ENCODE peak calls at places on chromosomes 3 and 15, in six cellular contexts. Z is thoracic aorta, D is tibial artery, B is psoas muscle, L is astrocyte, I is hepatocyte. Q is an unnamed sample.

GRCh38 chr3:45948409-45948808 is 5.1 kb downstream of the CXCR6 start:
- DNase-seq in Z (no peak), D (no peak), B (no peak), L (peak; percentile 82), I (no peak), Q (no peak)

GRCh38 chr3:116057403-116058006 is 387.8 kb downstream of the LSAMP start:
- DNase-seq in Z (no peak), D (no peak), B (no peak), L (peak; percentile 77), I (no peak), Q (no peak)

GRCh38 chr3:155753038-155753647 is 8.3 kb upstream of the PLCH1 start:
- DNase-seq in Z (no peak), D (no peak), B (no peak), L (no peak), I (peak; percentile 50), Q (peak; percentile 50)

GRCh38 chr3:193595939-193596487 is 3.0 kb downstream of the OPA1 start:
- DNase-seq in Z (no peak), D (no peak), B (no peak), L (no peak), I (no peak), Q (no peak)

GRCh38 chr15:94168250-94168649 is 63.1 kb upstream of the MCTP2 start:
- DNase-seq in Z (no peak), D (no peak), B (no peak), L (no peak), I (no peak), Q (no peak)

GRCh38 chr3:13828501-13828900 is 51.4 kb downstream of the WNT7A start:
- DNase-seq in Z (no peak), D (no peak), B (peak; percentile 27), L (no peak), I (no peak), Q (no peak)

GRCh38 chr15:75598361-75598760 is 19.2 kb upstream of the PTPN9 start:
- DNase-seq in Z (no peak), D (no peak), B (no peak), L (no peak), I (no peak), Q (no peak)

GRCh38 chr3:165797551-165797950 is 39.7 kb downstream of the BCHE start:
- DNase-seq in Z (no peak), D (no peak), B (no peak), L (no peak), I (no peak), Q (no peak)

GRCh38 chr3:142904639-142905441 is 16.0 kb upstream of the PCOLCE2 start:
- DNase-seq in Z (no peak), D (peak; percentile 54), B (no peak), L (peak; percentile 22), I (peak; percentile 75), Q (no peak)
- TF ChIP-seq CTCF in Z (no peak), D (no peak), B (no peak), L (no peak), I (no peak), Q (no peak)

GRCh38 chr15:66768984-66769383 is 66.9 kb downstream of the SMAD6 start:
- DNase-seq in Z (no peak), D (no peak), B (no peak), L (no peak), I (no peak), Q (no peak)
- H3K4me1 ChIP-seq in Z (peaks cover 60% of the 10 kb centered on the region), D (peaks cover 53% of the 10 kb centered on the region), B (peaks cover 16% of the 10 kb centered on the region), L (peaks cover 34% of the 10 kb centered on the region), I (peaks cover 92% of the 10 kb centered on the region), Q (peaks cover 48% of the 10 kb centered on the region)

GRCh38 chr15:48643236-48643635 is 2.3 kb downstream of the FBN1 start:
- DNase-seq in Z (no peak), D (no peak), B (no peak), L (no peak), I (no peak), Q (no peak)

GRCh38 chr15:48643776-48644497 is 1.6 kb downstream of the FBN1 start:
- DNase-seq in Z (no peak), D (no peak), B (no peak), L (no peak), I (no peak), Q (peak; percentile 48)

GRCh38 chr15:48641416-48641815 is 4.1 kb downstream of the FBN1 start:
- DNase-seq in Z (no peak), D (no peak), B (no peak), L (no peak), I (no peak), Q (peak; percentile 64)

GRCh38 chr15:48644498-48644826 is 1.0 kb downstream of the FBN1 start:
- DNase-seq in Z (no peak), D (peak; percentile 57), B (peak; percentile 78), L (no peak), I (no peak), Q (peak; percentile 55)

GRCh38 chr15:48642795-48643194 is 2.7 kb downstream of the FBN1 start:
- DNase-seq in Z (no peak), D (no peak), B (no peak), L (no peak), I (no peak), Q (no peak)
- TF ChIP-seq CTCF in Z (no peak), D (no peak), B (no peak), L (no peak), I (no peak), Q (no peak)

GRCh38 chr3:105823149-105823866 is 45.5 kb downstream of the CBLB start:
- DNase-seq in Z (peak; percentile 5), D (no peak), B (no peak), L (peak; percentile 99), I (peak; percentile 62), Q (peak; percentile 63)
- H3K4me1 ChIP-seq in Z (peaks cover 39% of the 10 kb centered on the region), D (peaks cover 4% of the 10 kb centered on the region), B (peaks cover 55% of the 10 kb centered on the region), L (peaks cover 37% of the 10 kb centered on the region), I (peaks cover 28% of the 10 kb centered on the region), Q (peaks cover 12% of the 10 kb centered on the region)

DNA sequence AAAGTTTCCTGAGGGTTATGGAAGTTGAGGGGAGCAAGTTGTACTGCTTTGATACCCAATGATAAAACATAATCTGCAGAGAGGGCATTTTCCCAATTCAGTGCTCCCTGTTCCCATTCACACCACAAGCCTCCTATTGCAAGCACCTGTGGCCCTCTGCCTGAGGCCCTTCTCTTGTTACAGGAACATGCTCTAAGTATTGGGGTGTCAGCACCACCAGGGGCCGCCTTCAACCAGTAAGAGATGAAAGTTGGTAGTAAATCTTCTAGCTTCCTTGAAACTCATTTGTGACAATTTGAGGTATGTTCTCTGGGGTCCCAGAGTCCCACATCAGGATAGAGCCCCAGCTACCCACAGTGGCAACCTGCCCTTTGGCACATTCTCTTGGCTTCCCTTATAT is 265.4 kb upstream of the ARHGEF26 start:
- DNase-seq in Z (no peak), D (no peak), B (no peak), L (no peak), I (no peak), Q (no peak)
- TF ChIP-seq CTCF in Z (no peak), D (no peak), B (no peak), L (no peak), I (no peak), Q (no peak)

GRCh38 chr15:68638953-68639500 is 60.2 kb downstream of the CORO2B start:
- DNase-seq in Z (no peak), D (no peak), B (no peak), L (peak; percentile 72), I (no peak), Q (no peak)
- H3K4me1 ChIP-seq in Z (peaks cover 52% of the 10 kb centered on the region), D (peaks cover 20% of the 10 kb centered on the region), B (peaks cover 20% of the 10 kb centered on the region), L (peaks cover 59% of the 10 kb centered on the region), I (no peaks in the 10 kb centered on the region), Q (no peaks in the 10 kb centered on the region)

GRCh38 chr3:128227507-128227906 is 74.2 kb downstream of the EEFSEC start:
- DNase-seq in Z (no peak), D (no peak), B (no peak), L (no peak), I (no peak), Q (no peak)

GRCh38 chr3:128229077-128229837 is 76.0 kb downstream of the EEFSEC start:
- DNase-seq in Z (no peak), D (no peak), B (no peak), L (no peak), I (no peak), Q (no peak)

GRCh38 chr3:128226186-128226725 is 73.0 kb downstream of the EEFSEC start:
- DNase-seq in Z (no peak), D (no peak), B (no peak), L (no peak), I (no peak), Q (no peak)

GRCh38 chr3:128228366-128228910 is 75.2 kb downstream of the EEFSEC start:
- DNase-seq in Z (no peak), D (no peak), B (no peak), L (no peak), I (no peak), Q (no peak)

GRCh38 chr3:128226794-128227399 is 73.6 kb downstream of the EEFSEC start:
- DNase-seq in Z (no peak), D (no peak), B (peak; percentile 61), L (no peak), I (peak; percentile 28), Q (peak; percentile 59)
- TF ChIP-seq CTCF in Z (peak; percentile 55), D (peak; percentile 52), B (peak; percentile 63), L (peak; percentile 67), I (peak; percentile 51), Q (peak; percentile 89)

GRCh38 chr15:41499109-41499851 is 5.6 kb downstream of the ITPKA start:
- DNase-seq in Z (no peak), D (no peak), B (no peak), L (no peak), I (no peak), Q (no peak)
- H3K4me1 ChIP-seq in Z (peaks cover 27% of the 10 kb centered on the region), D (peaks cover 31% of the 10 kb centered on the region), B (peaks cover 20% of the 10 kb centered on the region), L (peaks cover 29% of the 10 kb centered on the region), I (peaks cover 7% of the 10 kb centered on the region), Q (peaks cover 25% of the 10 kb centered on the region)

DNA sequence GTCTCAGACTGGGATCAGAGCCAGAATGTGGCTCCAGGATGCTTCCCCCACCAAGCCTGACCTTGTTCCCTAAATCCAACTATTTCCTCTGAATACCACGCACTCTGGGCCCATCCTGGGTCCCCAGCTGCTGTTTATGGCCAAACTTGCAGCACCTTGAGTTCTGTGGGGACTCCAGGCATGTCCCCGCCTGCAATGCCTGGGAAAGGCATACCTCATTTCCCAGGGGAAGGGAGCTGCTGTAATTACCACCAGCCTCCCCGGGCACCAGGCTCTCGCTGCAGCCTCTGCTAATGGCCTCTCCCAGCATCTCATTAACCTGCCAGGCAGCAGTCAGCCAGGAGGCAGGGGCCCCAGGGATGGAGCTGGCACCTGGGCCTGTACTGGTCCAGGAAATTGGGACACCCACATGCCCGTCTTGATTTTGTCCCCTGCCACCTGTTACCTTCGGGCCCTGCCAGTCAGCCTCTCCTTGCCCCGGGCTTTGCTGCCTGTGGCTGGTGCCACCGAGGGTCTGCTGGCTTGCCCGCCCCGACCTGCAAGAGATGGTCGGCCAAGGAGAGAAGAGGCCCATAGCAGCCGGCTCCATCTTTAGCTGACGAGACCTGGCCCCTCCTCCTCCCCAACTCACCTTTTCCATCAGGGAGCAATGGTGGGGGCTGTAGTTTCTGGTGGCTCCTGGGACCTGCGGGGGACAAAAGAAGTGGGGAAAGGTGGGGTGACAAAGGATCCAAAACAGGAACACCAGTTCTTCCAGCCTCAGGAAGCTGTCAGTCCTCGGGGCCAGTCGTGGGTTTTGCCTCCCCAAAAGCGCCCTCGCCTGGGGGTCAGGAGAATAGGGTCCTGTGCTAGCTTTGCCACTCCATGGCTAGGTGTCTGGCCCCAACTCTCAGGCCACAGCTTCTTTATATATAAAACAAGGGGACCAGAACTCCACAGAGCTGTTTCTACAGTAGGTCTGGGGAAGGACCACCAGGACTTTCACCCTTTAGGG is 4.3 kb downstream of the CCDC9B start:
- DNase-seq in Z (no peak), D (no peak), B (no peak), L (no peak), I (no peak), Q (no peak)
- TF ChIP-seq CTCF in Z (no peak), D (no peak), B (no peak), L (no peak), I (no peak), Q (no peak)